ENCODE peak calls at places on chromosomes 7 and 10, in eight cellular contexts. B, V, D, E, R, O, Y and H are unnamed samples.

GRCh38 chr7:36349626-36350025 is 40.0 kb upstream of the ANLN start:
- DNase-seq in E (no peak), D (no peak), B (no peak), Y (no peak), R (no peak), O (no peak), V (no peak), H (no peak)

GRCh38 chr10:124156524-124157225 is 63.3 kb upstream of the CHST15 start:
- DNase-seq in D (no peak), Y (peak; percentile 40), R (no peak), E (no peak), V (no peak), B (no peak), O (no peak), H (no peak)

GRCh38 chr10:74208081-74208480 is 57.1 kb downstream of the ADK start:
- DNase-seq in O (no peak), R (peak; percentile 63), V (no peak), D (no peak), B (no peak), E (no peak), Y (no peak), H (no peak)

GRCh38 chr10:54402576-54402975 is 398.5 kb downstream of the PCDH15 start:
- DNase-seq in B (no peak), D (no peak), R (no peak), V (no peak), E (no peak), Y (no peak), O (no peak), H (no peak)

GRCh38 chr10:110356628-110357245 is 52.0 kb upstream of the SMNDC1 start:
- DNase-seq in R (peak; percentile 29), B (peak; percentile 97), E (no peak), V (no peak), Y (peak; percentile 73), O (peak; percentile 78), D (peak; percentile 59), H (no peak)

GRCh38 chr7:74449809-74450397 is 3.8 kb upstream of the GTF2IRD1 start:
- DNase-seq in E (peak; percentile 26), D (peak; percentile 63), V (peak; percentile 49), Y (peak; percentile 49), B (peak; percentile 58), R (peak; percentile 83), O (peak; percentile 66), H (no peak)

GRCh38 chr7:49166441-49166840 is 242.1 kb downstream of the CDC14C start:
- DNase-seq in V (no peak), E (no peak), D (no peak), O (no peak), R (no peak), Y (peak; percentile 15), B (peak; percentile 1), H (no peak)

GRCh38 chr10:7965457-7965856 is 89.0 kb upstream of the GATA3 start:
- DNase-seq in Y (no peak), D (no peak), E (no peak), V (no peak), B (no peak), R (no peak), O (no peak), H (no peak)

GRCh38 chr7:120725376-120726039 is 132.4 kb downstream of the TSPAN12 start:
- DNase-seq in B (peak; percentile 2), O (no peak), D (no peak), Y (peak; percentile 44), V (no peak), R (no peak), E (no peak), H (no peak)

GRCh38 chr10:4013651-4014085 is 228.7 kb upstream of the KLF6 start:
- DNase-seq in O (peak; percentile 44), Y (no peak), D (no peak), R (peak; percentile 16), V (no peak), B (peak; percentile 23), E (no peak), H (peak; percentile 45)

GRCh38 chr7:74625446-74625845 is 32.1 kb upstream of the GTF2I start:
- DNase-seq in V (no peak), R (no peak), O (no peak), E (no peak), B (no peak), Y (peak; percentile 47), D (no peak), H (no peak)

GRCh38 chr7:67377939-67378862 is 381.6 kb downstream of the TYW1 start:
- DNase-seq in Y (peak; percentile 60), R (peak; percentile 57), D (peak; percentile 62), O (peak; percentile 54), V (peak; percentile 69), B (peak; percentile 56), E (peak; percentile 13), H (no peak)

GRCh38 chr7:17446340-17446739 is 147.9 kb downstream of the AHR start:
- DNase-seq in D (no peak), E (no peak), V (no peak), B (no peak), O (no peak), Y (no peak), R (no peak), H (no peak)

GRCh38 chr7:39504963-39505362 is 61.2 kb upstream of the YAE1 start:
- DNase-seq in R (no peak), O (no peak), D (peak; percentile 29), Y (peak; percentile 81), E (no peak), V (no peak), B (no peak), H (peak; percentile 62)

GRCh38 chr10:3955493-3955892 is 170.5 kb upstream of the KLF6 start:
- DNase-seq in E (no peak), R (peak; percentile 15), D (no peak), B (no peak), Y (no peak), O (no peak), V (no peak), H (peak; percentile 79)

GRCh38 chr10:112288526-112288925 is 5.3 kb downstream of the TECTB start:
- DNase-seq in D (no peak), Y (no peak), O (no peak), E (no peak), R (no peak), V (no peak), B (no peak), H (no peak)

GRCh38 chr7:1056006-1056784 is 11.8 kb downstream of the GPR146 start:
- DNase-seq in V (peak; percentile 75), O (no peak), B (no peak), D (no peak), E (no peak), Y (no peak), R (no peak), H (no peak)

GRCh38 chr7:54788664-54789063 is 29.7 kb upstream of the SEC61G start:
- DNase-seq in V (no peak), E (no peak), R (peak; percentile 30), O (peak; percentile 14), Y (peak; percentile 90), B (peak; percentile 66), D (peak; percentile 36), H (no peak)

GRCh38 chr10:70198696-70199466 is 28.6 kb upstream of the SAR1A start:
- DNase-seq in O (no peak), D (no peak), E (no peak), R (no peak), B (peak; percentile 20), V (no peak), Y (no peak), H (no peak)

GRCh38 chr10:46516660-46517416 is 39.6 kb downstream of the GPRIN2 start:
- DNase-seq in O (no peak), B (no peak), Y (peak; percentile 77), R (peak; percentile 19), E (no peak), V (no peak), D (peak; percentile 10), H (no peak)

GRCh38 chr7:100467638-100468373 is 3.7 kb upstream of the SPACDR start:
- DNase-seq in D (no peak), B (no peak), Y (no peak), V (no peak), O (no peak), E (no peak), R (no peak), H (no peak)

GRCh38 chr10:98582363-98582762 is 135.6 kb upstream of the HPS1 start:
- DNase-seq in E (no peak), B (no peak), Y (no peak), D (no peak), O (no peak), V (no peak), R (no peak), H (no peak)

GRCh38 chr10:124213471-124213870 is 120.1 kb upstream of the CHST15 start:
- DNase-seq in B (no peak), V (no peak), Y (peak; percentile 85), O (no peak), D (no peak), E (no peak), R (no peak), H (no peak)

GRCh38 chr10:124075116-124075955 is 18.1 kb downstream of the CHST15 start:
- DNase-seq in D (no peak), E (no peak), Y (peak; percentile 35), B (no peak), V (no peak), R (no peak), O (no peak), H (no peak)

GRCh38 chr10:129033790-129034272 is 433.2 kb upstream of the MGMT start:
- DNase-seq in E (no peak), O (no peak), R (no peak), D (peak; percentile 24), Y (no peak), B (peak; percentile 23), V (no peak), H (peak; percentile 91)

GRCh38 chr7:153886506-153887391 is 165.4 kb upstream of the DPP6 start:
- DNase-seq in V (no peak), R (no peak), E (no peak), D (no peak), O (no peak), B (peak; percentile 19), Y (no peak), H (no peak)

GRCh38 chr10:70528726-70529362 is 50.3 kb downstream of the PALD1 start:
- DNase-seq in B (peak; percentile 12), D (no peak), O (no peak), E (no peak), Y (peak; percentile 53), V (peak; percentile 34), R (no peak), H (no peak)

GRCh38 chr10:89785095-89785494 is 83.7 kb downstream of the KIF20B start:
- DNase-seq in V (no peak), Y (peak; percentile 20), D (no peak), O (no peak), R (no peak), E (no peak), B (peak; percentile 45), H (no peak)

GRCh38 chr10:73439605-73440298 is 6.4 kb upstream of the MSS51 start:
- DNase-seq in V (no peak), B (no peak), E (no peak), Y (peak; percentile 41), R (no peak), O (no peak), D (no peak), H (no peak)

GRCh38 chr7:41710838-41711237 is 7.9 kb upstream of the INHBA start:
- DNase-seq in B (no peak), R (no peak), E (no peak), O (no peak), Y (no peak), D (no peak), V (no peak), H (peak; percentile 12)

GRCh38 chr10:51422311-51423120 is 276.9 kb downstream of the CSTF2T start:
- DNase-seq in O (peak; percentile 23), B (peak; percentile 44), Y (peak; percentile 6), V (peak; percentile 50), D (peak; percentile 57), R (peak; percentile 69), E (no peak), H (no peak)

GRCh38 chr10:131170042-131170983 is 141.2 kb downstream of the TCERG1L start:
- DNase-seq in B (no peak), R (no peak), V (no peak), Y (no peak), O (no peak), E (no peak), D (no peak), H (no peak)

GRCh38 chr7:17948503-17949238 is 8.4 kb upstream of the SNX13 start:
- DNase-seq in O (no peak), B (no peak), E (no peak), D (no peak), Y (no peak), V (no peak), R (no peak), H (no peak)

GRCh38 chr7:98282727-98283126 is 1.2 kb downstream of the BRI3 start:
- DNase-seq in E (no peak), V (no peak), R (no peak), O (no peak), Y (peak; percentile 26), B (no peak), D (no peak), H (no peak)